ENCODE peak calls at places on chromosomes 2 and 18, in ten cellular contexts. T is adrenal gland, S is iris pigment epithelial cell, A is GM04503, D is uterus, P is NCI-H446 treated with DMSO at 0.1 percent for 48 hours, B is skeletal muscle cell, C is NCI-H1436 treated with DMSO at 0.1 percent for 48 hours, U is fibroblast of lung, G is GM10248. K is an unnamed sample.

GRCh38 chr18:12307251-12307736 is 747 bp upstream of the TUBB6 start:
- DNase-seq in B (no peak), D (peak), A (no peak), T (peak), G (peak), S (peak), C (no peak), P (no peak), U (peak), K (peak)

GRCh38 chr2:224577541-224577940 is 7.6 kb downstream of the CUL3 start:
- DNase-seq in A (no peak), D (no peak), P (no peak), T (no peak), U (no peak), S (no peak), C (no peak), B (no peak), G (no peak), K (no peak)

GRCh38 chr2:186959486-186959885 is 110.5 kb upstream of the ZSWIM2 start:
- DNase-seq in T (no peak), C (no peak), A (no peak), P (no peak), B (no peak), D (no peak), G (no peak), U (no peak), S (no peak), K (no peak)

GRCh38 chr2:161122772-161123530 is 37.3 kb upstream of the TANK start:
- DNase-seq in S (peak), C (peak), G (peak), A (peak), B (peak), T (peak), P (no peak), U (peak), D (peak), K (no peak)

GRCh38 chr2:74576830-74577229 is 22.3 kb downstream of the DOK1 start:
- DNase-seq in D (no peak), S (peak), T (peak), U (peak), G (no peak), B (peak), C (no peak), A (peak), P (no peak), K (no peak)

GRCh38 chr2:197286805-197287595 is 23.6 kb downstream of the ANKRD44 start:
- DNase-seq in G (peak), B (peak), A (peak), D (peak), S (peak), T (peak), P (peak), U (peak), C (no peak), K (no peak)

GRCh38 chr2:204268458-204268857 is 276.8 kb upstream of the PARD3B start:
- DNase-seq in C (no peak), A (no peak), B (no peak), T (no peak), U (no peak), G (no peak), D (no peak), P (peak), S (no peak), K (no peak)

GRCh38 chr2:666441-666840 is 10.8 kb downstream of the TMEM18 start:
- DNase-seq in B (no peak), U (no peak), G (no peak), S (no peak), P (no peak), A (no peak), T (no peak), D (no peak), C (no peak), K (no peak)

GRCh38 chr2:227472265-227473018 is 486 bp downstream of the AGFG1 start:
- DNase-seq in D (peak), C (no peak), G (peak), T (peak), P (no peak), S (peak), U (no peak), A (no peak), B (no peak), K (peak)

GRCh38 chr2:120875431-120875830 is 139.8 kb downstream of the GLI2 start:
- DNase-seq in P (no peak), G (no peak), S (no peak), U (no peak), B (no peak), T (no peak), C (no peak), D (no peak), A (peak), K (peak)

GRCh38 chr18:11996190-11996754 is 15.0 kb downstream of the IMPA2 start:
- DNase-seq in A (no peak), C (no peak), B (no peak), S (no peak), P (no peak), G (no peak), D (no peak), T (no peak), U (no peak), K (peak)

GRCh38 chr18:54822872-54823845 is 5.1 kb upstream of the RAB27B start:
- DNase-seq in D (no peak), T (no peak), C (no peak), P (no peak), B (peak), U (peak), G (no peak), A (peak), S (peak), K (no peak)

GRCh38 chr18:36706313-36706881 is 122.4 kb downstream of the TPGS2 start:
- DNase-seq in P (peak), D (no peak), U (no peak), S (peak), C (no peak), A (no peak), G (no peak), B (no peak), T (no peak), K (no peak)

GRCh38 chr2:118000041-118000440 is 13.8 kb downstream of the CCDC93 start:
- DNase-seq in D (no peak), A (no peak), B (no peak), G (no peak), U (no peak), S (no peak), C (no peak), T (no peak), P (no peak), K (no peak)

GRCh38 chr2:47038656-47039501 is 116.2 kb downstream of the STPG4 start:
- DNase-seq in P (no peak), C (no peak), A (no peak), G (no peak), B (no peak), D (no peak), S (no peak), U (no peak), T (no peak), K (no peak)

GRCh38 chr2:42693688-42694479 is 70.1 kb downstream of the OXER1 start:
- DNase-seq in C (no peak), D (no peak), T (no peak), G (no peak), A (no peak), U (no peak), P (no peak), S (no peak), B (no peak), K (no peak)

GRCh38 chr2:134155134-134155533 is 98.7 kb upstream of the MGAT5 start:
- DNase-seq in P (no peak), U (no peak), G (peak), C (no peak), D (no peak), S (no peak), A (no peak), B (no peak), T (no peak), K (no peak)

GRCh38 chr2:85747441-85747840 is 6.3 kb upstream of the ATOH8 start:
- DNase-seq in G (no peak), B (no peak), C (no peak), T (no peak), S (no peak), P (no peak), A (no peak), U (no peak), D (no peak), K (no peak)

GRCh38 chr2:179444056-179444455 is 179.4 kb upstream of the SESTD1 start:
- DNase-seq in S (peak), G (no peak), U (peak), T (no peak), P (no peak), A (no peak), C (no peak), D (peak), B (no peak), K (no peak)

GRCh38 chr2:118216224-118216623 is 128.0 kb downstream of the INSIG2 start:
- DNase-seq in A (no peak), S (no peak), G (no peak), T (no peak), B (no peak), U (no peak), P (no peak), D (no peak), C (no peak), K (no peak)

GRCh38 chr2:855177-855576 is 95.5 kb upstream of the SNTG2 start:
- DNase-seq in T (no peak), P (no peak), U (no peak), C (no peak), D (no peak), G (no peak), S (no peak), A (no peak), B (no peak), K (no peak)

GRCh38 chr18:48222118-48222517 is 187.1 kb downstream of the ZBTB7C start:
- DNase-seq in C (peak), G (no peak), A (no peak), T (peak), P (no peak), S (peak), D (peak), U (peak), B (peak), K (no peak)

GRCh38 chr2:164115806-164116205 is 380.0 kb upstream of the FIGN start:
- DNase-seq in U (no peak), D (no peak), A (no peak), T (no peak), P (no peak), G (no peak), S (no peak), C (no peak), B (no peak), K (no peak)

GRCh38 chr2:15323227-15323626 is 237.9 kb downstream of the NBAS start:
- DNase-seq in D (no peak), T (no peak), G (no peak), P (no peak), B (no peak), U (no peak), A (no peak), S (no peak), C (no peak), K (no peak)

GRCh38 chr2:233100192-233100998 is 40.3 kb downstream of the INPP5D start:
- DNase-seq in G (peak), D (no peak), T (no peak), A (no peak), S (no peak), P (no peak), C (no peak), B (no peak), U (no peak), K (peak)

GRCh38 chr2:60499651-60500300 is 53.7 kb downstream of the BCL11A start:
- DNase-seq in D (no peak), C (no peak), A (no peak), U (no peak), B (no peak), P (no peak), G (no peak), T (no peak), S (no peak), K (no peak)